ENCODE peak calls at places on chromosomes 11 and 22, in six cellular contexts. C, P, A, S, U and B are unnamed samples.

GRCh38 chr11:295351-296205 is 3.7 kb downstream of the IFITM5 start:
- DNase-seq in P (no peak), U (no peak), A (no peak), C (no peak), S (no peak), B (no peak)

GRCh38 chr11:111378185-111378772 is 796 bp downstream of the POU2AF1 start:
- DNase-seq in U (no peak), P (no peak), C (no peak), A (no peak), S (no peak), B (no peak)

GRCh38 chr11:2445107-2445947 is 519 bp downstream of the KCNQ1 start:
- DNase-seq in P (no peak), C (peak), A (no peak), S (no peak), U (no peak), B (no peak)

GRCh38 chr11:120819003-120819402 is 204.9 kb upstream of the TBCEL start:
- DNase-seq in A (no peak), S (no peak), P (no peak), U (peak), C (no peak), B (no peak)

GRCh38 chr11:76408171-76408965 is 27.2 kb downstream of the GVQW3 start:
- DNase-seq in C (no peak), S (no peak), P (peak), U (no peak), A (no peak), B (no peak)

GRCh38 chr11:17354070-17354924 is 2.7 kb downstream of the NCR3LG1 start:
- DNase-seq in S (peak), U (peak), A (peak), C (peak), P (peak), B (no peak)

GRCh38 chr11:102598272-102598671 is 26.9 kb downstream of the MMP20 start:
- DNase-seq in C (no peak), A (no peak), S (no peak), U (no peak), P (no peak), B (no peak)

GRCh38 chr22:49372530-49373288 is 455.0 kb downstream of the BRD1 start:
- DNase-seq in C (peak), A (peak), S (no peak), P (no peak), U (peak), B (no peak)

GRCh38 chr22:48897638-48897954 is 930.1 kb downstream of the BRD1 start:
- DNase-seq in A (no peak), P (no peak), U (no peak), C (no peak), S (no peak), B (no peak)

GRCh38 chr22:42716649-42717127 is 4.0 kb downstream of the A4GALT start:
- DNase-seq in C (no peak), A (no peak), U (no peak), P (no peak), S (no peak), B (no peak)

GRCh38 chr11:63608353-63609345 is 5.6 kb downstream of the PLAAT3 start:
- DNase-seq in S (no peak), C (no peak), P (no peak), A (peak), U (no peak), B (no peak)

GRCh38 chr11:123505546-123506299 is 75.7 kb downstream of the GRAMD1B start:
- DNase-seq in A (no peak), S (no peak), P (no peak), C (peak), U (no peak), B (peak)

GRCh38 chr22:22710719-22711531 is 66.5 kb downstream of the GGTLC2 start:
- DNase-seq in A (peak), S (no peak), C (peak), P (peak), U (peak), B (no peak)

GRCh38 chr22:44449061-44449682 is 48.9 kb downstream of the RTL6 start:
- DNase-seq in S (peak), U (peak), A (peak), P (no peak), C (no peak), B (no peak)

GRCh38 chr22:44497218-44497903 is 672 bp downstream of the RTL6 start:
- DNase-seq in A (peak), U (no peak), C (peak), S (peak), P (peak), B (no peak)

GRCh38 chr11:69234740-69235710 is 58.9 kb upstream of the MYEOV start:
- DNase-seq in C (no peak), P (no peak), A (no peak), U (no peak), S (no peak), B (no peak)

GRCh38 chr22:44968736-44969135 is 41.1 kb downstream of the PHF21B start:
- DNase-seq in S (no peak), U (peak), A (peak), C (peak), P (no peak), B (no peak)

GRCh38 chr11:65165847-65166317 is 4.2 kb upstream of the SPDYC start:
- DNase-seq in S (no peak), P (no peak), U (no peak), C (no peak), A (peak), B (no peak)

GRCh38 chr11:91265946-91266345 is 958.7 kb upstream of the FAT3 start:
- DNase-seq in A (no peak), P (no peak), U (peak), S (peak), C (no peak), B (no peak)

GRCh38 chr11:61913699-61914395 is 3.5 kb downstream of the RAB3IL1 start:
- DNase-seq in U (no peak), A (no peak), S (no peak), C (no peak), P (no peak), B (peak)

GRCh38 chr11:46658259-46658658 is 40.9 kb downstream of the ATG13 start:
- DNase-seq in U (no peak), S (peak), P (no peak), A (peak), C (no peak), B (no peak)

GRCh38 chr22:28146401-28147304 is 227.6 kb upstream of the PITPNB start:
- DNase-seq in A (peak), U (no peak), S (peak), P (no peak), C (no peak), B (no peak)

GRCh38 chr11:6002202-6002699 is 4.5 kb downstream of the OR56A4 start:
- DNase-seq in U (no peak), P (no peak), A (no peak), S (no peak), C (no peak), B (no peak)

GRCh38 chr11:117230981-117231636 is 764 bp downstream of the PCSK7 start:
- DNase-seq in S (no peak), A (peak), P (no peak), U (peak), C (no peak), B (no peak)

GRCh38 chr11:84819128-84819527 is 808.0 kb downstream of the DLG2 start:
- DNase-seq in S (no peak), A (peak), P (no peak), C (no peak), U (peak), B (no peak)

GRCh38 chr11:11582261-11582701 is 39.5 kb downstream of the GALNT18 start:
- DNase-seq in U (no peak), P (peak), A (no peak), C (no peak), S (no peak), B (no peak)

GRCh38 chr11:74347381-74347780 is 35.9 kb upstream of the P4HA3 start:
- DNase-seq in U (no peak), A (peak), S (peak), C (no peak), P (peak), B (no peak)

GRCh38 chr11:69425895-69426544 is 55.4 kb upstream of the LINC01488 start:
- DNase-seq in U (no peak), C (no peak), S (no peak), A (no peak), P (no peak), B (no peak)

GRCh38 chr11:58024601-58025091 is 965 bp downstream of the OR9Q1 start:
- DNase-seq in S (peak), A (peak), U (no peak), P (peak), C (no peak), B (no peak)

GRCh38 chr11:58027341-58027740 is 3.4 kb upstream of the OR6Q1 start:
- DNase-seq in S (peak), A (peak), P (no peak), C (no peak), U (no peak), B (no peak)

GRCh38 chr11:58028687-58029411 is 1.9 kb upstream of the OR6Q1 start:
- DNase-seq in A (peak), S (peak), P (peak), C (no peak), U (no peak), B (no peak)

GRCh38 chr11:58023435-58023931 is at the start of gene OR9Q1:
- DNase-seq in P (no peak), U (no peak), C (no peak), S (no peak), A (no peak), B (no peak)
- H2AFZ ChIP-seq in P (no peak), U (no peak), C (no peak), S (peak), A (peak), B (peak)

GRCh38 chr11:36848675-36849074 is 250.6 kb upstream of the RAG2 start:
- DNase-seq in U (no peak), S (no peak), P (no peak), A (no peak), C (no peak), B (no peak)
- TF ChIP-seq EZH2 in U (no peak), S (no peak), P (no peak), A (no peak), C (no peak), B (no peak)

GRCh38 chr11:18749681-18750319 is 23.8 kb upstream of the IGSF22 start:
- DNase-seq in A (peak), P (peak), U (peak), S (peak), C (no peak), B (no peak)

GRCh38 chr11:18748766-18749375 is 22.9 kb upstream of the IGSF22 start:
- DNase-seq in C (no peak), S (no peak), P (no peak), U (no peak), A (no peak), B (no peak)

GRCh38 chr11:18750944-18751343 is 25.0 kb upstream of the IGSF22 start:
- DNase-seq in P (no peak), A (no peak), S (no peak), C (no peak), U (no peak), B (no peak)

GRCh38 chr11:18754308-18754707 is 28.3 kb upstream of the IGSF22 start:
- DNase-seq in P (peak), S (no peak), C (no peak), A (no peak), U (no peak), B (no peak)

GRCh38 chr11:18752502-18752901 is 26.5 kb upstream of the IGSF22 start:
- DNase-seq in P (no peak), U (no peak), S (no peak), C (peak), A (no peak), B (no peak)
- H2AFZ ChIP-seq in P (no peak), U (no peak), S (no peak), C (no peak), A (no peak), B (no peak)

DNA sequence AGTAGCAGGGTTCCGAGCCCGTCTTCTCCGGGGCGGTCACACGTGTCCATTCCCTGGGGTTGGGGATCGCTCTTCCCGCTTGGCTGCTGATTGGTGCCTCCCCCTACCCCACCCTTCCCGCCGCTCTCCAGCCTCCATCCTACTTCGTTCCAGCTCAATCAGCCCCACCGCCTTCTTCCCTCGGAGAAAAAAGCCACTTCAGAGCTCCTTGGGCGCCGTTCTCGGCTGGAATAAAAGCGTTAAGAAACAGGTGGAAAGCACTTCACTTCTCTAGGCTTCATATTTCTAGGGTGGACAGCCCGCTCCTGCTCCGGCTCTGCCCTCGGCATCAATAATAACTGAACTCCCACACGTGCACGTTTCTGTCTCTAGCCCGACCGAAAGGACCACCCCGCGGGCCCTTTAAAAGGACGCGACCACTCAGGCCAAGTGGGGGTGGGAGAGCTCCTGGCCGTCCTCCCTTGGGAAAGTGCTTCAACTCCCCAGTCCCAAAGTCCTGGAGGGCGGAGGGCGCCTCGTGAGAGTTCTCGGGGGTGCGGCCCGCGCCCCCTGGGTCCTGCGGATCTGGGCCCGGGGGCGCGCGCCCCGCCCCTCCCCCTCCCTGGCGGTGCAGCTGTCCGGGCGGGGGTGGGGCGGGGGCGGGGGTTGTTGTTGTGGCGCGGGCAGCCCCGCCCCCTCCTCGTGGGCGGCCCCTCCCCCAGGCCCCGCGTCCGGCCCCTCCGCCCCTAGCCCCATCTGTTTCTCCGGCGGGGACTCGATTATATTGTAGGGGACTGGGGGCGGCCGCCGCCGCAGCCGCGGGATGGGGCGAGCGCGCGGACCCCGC is at the start of gene CECR2:
- DNase-seq in A (no peak), C (peak), U (no peak), S (peak), P (no peak), B (peak)
- TF ChIP-seq EZH2 in A (no peak), C (no peak), U (peak), S (peak), P (peak), B (no peak)

DNA sequence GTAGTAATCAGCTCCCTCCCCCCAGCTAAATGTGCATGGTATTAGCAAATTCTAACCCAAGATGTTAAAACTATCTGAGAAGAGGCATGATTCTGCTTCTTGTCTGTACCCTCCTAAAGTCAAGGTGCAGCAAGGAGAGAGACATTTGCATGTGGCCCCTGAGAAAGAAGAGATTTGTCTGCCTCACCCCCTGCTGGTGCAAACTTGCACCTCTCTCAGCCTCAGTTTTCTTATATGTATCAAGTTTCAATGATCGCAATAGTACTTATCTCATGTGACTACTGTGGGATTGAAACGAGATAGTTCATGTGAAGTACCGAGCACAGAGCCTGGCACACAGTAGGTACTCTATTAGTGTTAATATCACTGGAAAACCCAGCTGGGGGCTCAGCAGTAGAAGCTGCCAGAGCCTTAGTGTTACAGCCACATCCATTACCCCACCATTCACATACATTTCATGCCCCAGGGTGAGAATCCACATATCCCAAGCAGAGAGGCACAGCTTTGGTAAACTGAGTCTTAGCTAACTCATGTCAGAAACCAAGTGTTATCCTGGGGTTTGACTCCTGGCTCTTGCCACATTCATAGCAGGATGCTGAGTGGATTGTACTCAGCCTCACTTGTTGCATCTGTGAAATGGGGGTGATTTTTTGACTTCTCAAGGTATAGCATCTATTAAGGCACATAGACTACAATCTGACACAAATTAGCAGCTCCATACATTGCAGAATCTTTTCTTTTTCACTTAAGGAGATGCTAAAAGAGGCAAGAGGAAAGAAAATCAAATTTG is 24.9 kb downstream of the CD44 start:
- DNase-seq in A (no peak), S (no peak), C (no peak), U (no peak), P (no peak), B (no peak)
- H2AFZ ChIP-seq in A (no peak), S (no peak), C (no peak), U (no peak), P (no peak), B (no peak)

GRCh38 chr11:31801298-31801702 is 9.8 kb downstream of the PAX6 start:
- DNase-seq in S (no peak), C (peak), U (no peak), P (no peak), A (no peak), B (peak)
- TF ChIP-seq EZH2 in S (peak), C (no peak), U (no peak), P (no peak), A (no peak), B (peak)

GRCh38 chr11:12968836-12969235 is 40.3 kb upstream of the RASSF10 start:
- DNase-seq in U (no peak), S (no peak), C (no peak), P (no peak), A (no peak), B (no peak)
- H2AFZ ChIP-seq in U (no peak), S (no peak), C (no peak), P (no peak), A (no peak), B (no peak)

GRCh38 chr11:124864892-124865180 is 396 bp upstream of the ROBO3 start:
- DNase-seq in C (no peak), S (no peak), A (no peak), U (no peak), P (no peak), B (no peak)
- TF ChIP-seq EZH2 in C (peak), S (no peak), A (peak), U (no peak), P (peak), B (peak)

DNA sequence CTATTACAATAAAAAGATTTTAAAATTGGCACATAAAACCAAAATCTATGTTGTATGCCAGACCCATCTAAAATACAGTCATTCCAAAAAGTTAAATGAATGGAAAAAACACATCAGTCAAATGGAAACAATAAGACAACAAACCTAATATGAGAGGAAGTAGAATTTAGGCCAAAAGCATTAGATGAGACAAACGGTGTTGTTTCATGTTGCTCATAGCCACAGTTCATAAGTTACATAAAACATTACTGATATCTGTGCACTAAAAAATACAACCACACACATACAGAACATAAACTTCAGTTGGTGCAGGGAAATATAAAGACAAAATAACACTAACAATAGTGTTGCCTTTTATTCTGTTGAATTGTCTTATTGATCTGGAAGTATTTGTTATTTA is 661.9 kb downstream of the CNTN5 start:
- DNase-seq in S (no peak), P (no peak), C (no peak), A (no peak), U (peak), B (no peak)
- H2AFZ ChIP-seq in S (no peak), P (no peak), C (no peak), A (no peak), U (peak), B (no peak)